ENCODE peak calls at places on chromosome 10, in four cellular contexts. J is HCT116, K is PC-3, T is fibroblast of lung. D is an unnamed sample.

GRCh38 chr10:29482591-29483421 is 152.0 kb downstream of the SVIL start:
- DNase-seq in J (no peak), K (no peak), T (peak; percentile 79), D (peak; percentile 24)

GRCh38 chr10:32104181-32104580 is 48.0 kb upstream of the KIF5B start:
- DNase-seq in J (no peak), K (no peak), T (peak; percentile 51), D (no peak)

GRCh38 chr10:99880071-99880835 is 97.8 kb downstream of the ABCC2 start:
- DNase-seq in J (no peak), K (no peak), T (no peak), D (no peak)

GRCh38 chr10:78805176-78805575 is 263.6 kb upstream of the ZMIZ1 start:
- DNase-seq in J (no peak), K (peak; percentile 100), T (peak; percentile 100), D (no peak)

GRCh38 chr10:3782099-3782455 is 2.9 kb downstream of the KLF6 start:
- DNase-seq in J (no peak), K (no peak), T (no peak), D (peak; percentile 70)

GRCh38 chr10:72079356-72079755 is 9.0 kb downstream of the SPOCK2 start:
- DNase-seq in J (no peak), K (no peak), T (no peak), D (peak; percentile 44)

GRCh38 chr10:129023057-129023456 is 444.0 kb upstream of the MGMT start:
- DNase-seq in J (no peak), K (no peak), T (no peak), D (no peak)

GRCh38 chr10:32150532-32151101 is 94.4 kb upstream of the KIF5B start:
- DNase-seq in J (no peak), K (no peak), T (peak; percentile 51), D (peak; percentile 18)

GRCh38 chr10:51074238-51075028 is at the start of gene PRKG1:
- DNase-seq in J (no peak), K (peak; percentile 97), T (peak; percentile 72), D (no peak)

GRCh38 chr10:100508691-100509150 is 10.9 kb downstream of the SEC31B start:
- DNase-seq in J (peak; percentile 46), K (peak; percentile 67), T (peak; percentile 52), D (peak; percentile 55)

GRCh38 chr10:68001000-68001399 is 74.1 kb downstream of the HERC4 start:
- DNase-seq in J (no peak), K (no peak), T (no peak), D (no peak)

GRCh38 chr10:11863353-11864105 is 40.4 kb downstream of the PROSER2 start:
- DNase-seq in J (no peak), K (no peak), T (no peak), D (peak; percentile 88)

GRCh38 chr10:105252908-105253307 is 611.8 kb downstream of the SORCS3 start:
- DNase-seq in J (no peak), K (no peak), T (no peak), D (no peak)

GRCh38 chr10:31319602-31320178 is 674 bp downstream of the ZEB1 start:
- DNase-seq in J (no peak), K (no peak), T (no peak), D (peak; percentile 36)

GRCh38 chr10:129079705-129080104 is 387.3 kb upstream of the MGMT start:
- DNase-seq in J (no peak), K (no peak), T (no peak), D (no peak)

GRCh38 chr10:3119796-3120459 is 52.6 kb downstream of the PFKP start:
- DNase-seq in J (no peak), K (peak; percentile 7), T (peak; percentile 19), D (peak; percentile 26)

GRCh38 chr10:67602268-67602950 is 93.6 kb downstream of the CTNNA3 start:
- DNase-seq in J (peak; percentile 32), K (peak; percentile 100), T (peak; percentile 95), D (no peak)

GRCh38 chr10:60042262-60042661 is 135.9 kb upstream of the CCDC6 start:
- DNase-seq in J (no peak), K (no peak), T (no peak), D (no peak)

GRCh38 chr10:78412605-78413004 is 378.9 kb downstream of the RPS24 start:
- DNase-seq in J (no peak), K (no peak), T (no peak), D (no peak)

GRCh38 chr10:48501806-48502771 is 102.8 kb downstream of the ARHGAP22 start:
- DNase-seq in J (no peak), K (no peak), T (no peak), D (peak; percentile 10)

GRCh38 chr10:91340613-91341362 is 69.4 kb upstream of the HECTD2 start:
- DNase-seq in J (no peak), K (peak; percentile 67), T (peak; percentile 96), D (no peak)

GRCh38 chr10:111990734-111991133 is 192.8 kb downstream of the GPAM start:
- DNase-seq in J (no peak), K (no peak), T (no peak), D (no peak)

GRCh38 chr10:37857287-37858211 is at the start of gene ZNF248:
- DNase-seq in J (peak; percentile 90), K (peak; percentile 100), T (peak; percentile 96), D (peak; percentile 97)
- H3K4me3 ChIP-seq in J (peak within 1 kb of the TSS; percentile 91), K (peak within 1 kb of the TSS; percentile 74), T (peak within 1 kb of the TSS; percentile 75), D (peak within 1 kb of the TSS; percentile 82)

DNA sequence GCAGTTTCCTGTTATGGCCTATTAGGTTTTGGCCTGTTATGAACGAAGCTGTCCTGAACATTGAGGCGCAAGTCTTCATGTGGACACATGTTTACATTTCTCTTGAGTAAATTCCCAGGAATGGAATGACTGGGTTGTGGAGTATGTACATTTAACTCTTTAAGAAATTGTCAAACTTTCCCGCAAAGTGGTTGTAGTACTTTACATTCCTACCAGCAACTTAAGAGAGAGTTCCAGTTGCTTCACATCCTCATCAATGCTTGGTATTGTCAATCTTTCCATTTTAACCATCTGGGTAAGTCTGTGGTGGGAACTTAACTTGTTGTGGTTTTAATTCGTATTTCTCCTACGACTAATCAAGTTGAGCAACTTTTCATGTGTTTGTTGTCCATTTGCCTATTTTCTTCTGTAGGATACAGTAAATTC is 73.7 kb downstream of the FAM241B start:
- DNase-seq in J (peak; percentile 33), K (peak; percentile 96), T (peak; percentile 93), D (no peak)
- TF ChIP-seq CTCF in J (no peak), K (no peak), T (no peak), D (no peak)

GRCh38 chr10:16828114-16828568 is 10.9 kb upstream of the RSU1 start:
- DNase-seq in J (peak; percentile 83), K (peak; percentile 74), T (peak; percentile 74), D (peak; percentile 74)
- H3K4me3 ChIP-seq in J (no peak overlapping the region), K (no peak overlapping the region), T (no peak overlapping the region), D (no peak overlapping the region)

DNA sequence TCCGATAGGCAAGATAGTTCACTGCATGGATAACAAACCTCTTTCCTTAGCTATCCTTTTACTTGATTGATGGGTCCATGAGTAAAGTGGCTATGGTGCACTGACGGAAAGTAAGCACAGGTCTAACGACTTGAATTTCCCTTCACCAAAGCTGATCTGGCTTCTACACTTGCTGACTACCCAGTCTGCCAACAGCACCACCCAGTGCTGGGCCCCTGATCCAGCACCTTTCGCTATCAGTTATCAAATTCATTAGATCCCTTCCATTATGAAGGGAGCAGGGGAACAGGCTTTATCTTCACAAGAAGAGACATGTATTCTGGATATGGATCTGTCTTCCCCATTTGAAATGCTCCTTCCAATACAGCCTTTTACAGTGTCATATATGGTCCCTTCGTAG is 855.9 kb downstream of the GRID1 start:
- DNase-seq in J (no peak), K (no peak), T (no peak), D (no peak)
- TF ChIP-seq CTCF in J (peak; percentile 27), K (no peak), T (no peak), D (no peak)

DNA sequence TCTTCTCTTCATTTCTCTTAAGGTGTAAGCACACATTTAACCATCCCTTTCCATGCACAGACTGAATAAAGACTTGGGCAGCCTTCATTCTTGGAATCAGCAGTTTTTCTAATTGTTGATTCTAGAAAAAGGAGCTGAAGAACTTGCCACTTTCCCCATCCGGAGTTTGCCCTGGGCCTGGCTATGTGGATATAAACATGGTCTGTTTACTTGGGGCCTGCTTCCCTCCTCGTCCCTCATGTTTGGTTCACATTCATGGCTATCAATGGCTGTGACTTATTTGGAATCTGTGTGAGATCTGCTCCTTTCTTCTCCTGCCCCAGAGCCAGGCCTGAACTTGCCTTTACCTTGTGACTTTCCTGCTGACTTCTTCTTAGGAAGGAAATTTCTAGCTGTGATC is 199.3 kb downstream of the LRMDA start:
- DNase-seq in J (no peak), K (no peak), T (no peak), D (no peak)
- H3K4me3 ChIP-seq in J (no peak overlapping the region), K (no peak overlapping the region), T (no peak overlapping the region), D (no peak overlapping the region)

GRCh38 chr10:36468620-36469019 is 656.8 kb upstream of the ANKRD30A start:
- DNase-seq in J (no peak), K (peak; percentile 55), T (no peak), D (no peak)

GRCh38 chr10:36462194-36462593 is 663.2 kb upstream of the ANKRD30A start:
- DNase-seq in J (no peak), K (peak; percentile 95), T (no peak), D (no peak)

GRCh38 chr10:36463390-36463789 is 662.0 kb upstream of the ANKRD30A start:
- DNase-seq in J (no peak), K (peak; percentile 48), T (no peak), D (no peak)

GRCh38 chr10:36464291-36464690 is 661.1 kb upstream of the ANKRD30A start:
- DNase-seq in J (no peak), K (no peak), T (no peak), D (no peak)

GRCh38 chr10:36465604-36466379 is 659.6 kb upstream of the ANKRD30A start:
- DNase-seq in J (no peak), K (peak; percentile 83), T (no peak), D (no peak)
- TF ChIP-seq CTCF in J (no peak), K (peak; percentile 30), T (no peak), D (no peak)

GRCh38 chr10:73910764-73911552 is at the start of gene PLAU:
- DNase-seq in J (no peak), K (peak; percentile 91), T (peak; percentile 39), D (peak; percentile 22)

GRCh38 chr10:73911553-73912004 is 647 bp downstream of the PLAU start:
- DNase-seq in J (no peak), K (peak; percentile 79), T (peak; percentile 57), D (peak; percentile 30)

GRCh38 chr10:73909716-73910115 is 1.2 kb upstream of the PLAU start:
- DNase-seq in J (no peak), K (no peak), T (no peak), D (no peak)

GRCh38 chr10:73908853-73909611 is 1.9 kb upstream of the PLAU start:
- DNase-seq in J (no peak), K (peak; percentile 100), T (peak; percentile 98), D (peak; percentile 82)

DNA sequence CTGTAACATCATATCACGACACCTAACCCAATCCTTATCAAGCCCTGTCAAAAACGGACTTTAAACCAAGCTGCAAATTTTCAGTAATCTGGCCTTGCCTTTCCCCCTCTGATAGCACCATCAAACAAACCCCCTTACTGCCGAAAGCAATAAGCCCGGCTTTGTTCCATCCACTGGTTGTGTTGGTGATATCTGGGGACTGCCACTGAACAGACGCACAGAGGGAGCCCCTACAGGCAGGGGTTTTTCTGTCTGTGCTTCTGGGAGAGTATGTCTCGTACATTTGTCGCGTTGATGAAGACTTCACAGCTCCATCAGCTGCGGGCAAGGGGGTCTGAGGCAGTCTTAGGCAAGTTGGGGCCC is 550 bp upstream of the PLAU start:
- DNase-seq in J (no peak), K (peak; percentile 69), T (no peak), D (no peak)
- H3K4me3 ChIP-seq in J (peak overlapping the region; percentile 73), K (peak overlapping the region; percentile 68), T (peak overlapping the region; percentile 63), D (peak overlapping the region; percentile 45)

D was measured in GM12865.